ENCODE peak calls at places on chromosomes 6 and 20, in four cellular contexts. R is fibroblast of lung, V is HCT116, C is GM18507. I is an unnamed sample.

GRCh38 chr6:37691904-37692806 is 5.5 kb downstream of the MDGA1 start:
- DNase-seq in R (peak), V (peak), C (no peak), I (peak)

GRCh38 chr20:51660741-51661608 is 107.2 kb downstream of the ATP9A start:
- DNase-seq in R (peak), V (peak), C (no peak), I (no peak)

GRCh38 chr20:48823960-48824497 is 3.8 kb downstream of the PREX1 start:
- DNase-seq in R (peak), V (no peak), C (no peak), I (no peak)

GRCh38 chr20:44309763-44310663 is 989 bp downstream of the FITM2 start:
- DNase-seq in R (peak), V (no peak), C (no peak), I (no peak)

GRCh38 chr6:143014764-143015163 is 45.9 kb upstream of the AIG1 start:
- DNase-seq in R (no peak), V (no peak), C (no peak), I (no peak)

GRCh38 chr20:61053487-61054277 is 198.4 kb upstream of the CDH4 start:
- DNase-seq in R (no peak), V (no peak), C (no peak), I (no peak)

GRCh38 chr20:54156522-54156921 is 17.3 kb downstream of the CYP24A1 start:
- DNase-seq in R (no peak), V (no peak), C (no peak), I (no peak)

GRCh38 chr6:112366695-112367546 is 19.8 kb downstream of the RFPL4B start:
- DNase-seq in R (no peak), V (no peak), C (no peak), I (no peak)

GRCh38 chr20:5353624-5354496 is 37.1 kb upstream of the PROKR2 start:
- DNase-seq in R (no peak), V (peak), C (no peak), I (no peak)

GRCh38 chr6:161422710-161423109 is 148.8 kb upstream of the AGPAT4 start:
- DNase-seq in R (no peak), V (no peak), C (no peak), I (no peak)

GRCh38 chr6:118100763-118101162 is 193.7 kb downstream of the SLC35F1 start:
- DNase-seq in R (no peak), V (no peak), C (no peak), I (no peak)

GRCh38 chr20:24798930-24799705 is 150.0 kb upstream of the CST7 start:
- DNase-seq in R (no peak), V (no peak), C (no peak), I (no peak)

GRCh38 chr6:136719280-136720044 is 72.8 kb downstream of the MAP3K5 start:
- DNase-seq in R (no peak), V (no peak), C (no peak), I (no peak)

GRCh38 chr6:137798846-137799245 is 68.2 kb upstream of the TNFAIP3 start:
- DNase-seq in R (no peak), V (no peak), C (no peak), I (no peak)

I was measured in NCI-H748 treated with DMSO at 0.1 percent for 48 hours.